ENCODE peak calls at places on chromosomes 12 and 14, in ten cellular contexts. V is stimulated activated CD4-positive, alpha-beta T cell treated with anti-CD3 and anti-CD28 coated beads, Interleukin-2, amount 100 ng/mL, for 48 hours; G is left ventricle myocardium inferior; X is Caki2; Y is posterior cingulate gyrus; H is nucleus accumbens; A is stimulated activated CD8-positive, alpha-beta memory T cell treated with anti-CD3 and anti-CD28 coated beads, Interleukin-4, amount 100 ng/mL, for 1 hour; O is activated naive CD8-positive, alpha-beta T cell treated with anti-CD3 and anti-CD28 coated beads for 36 hours; Z is endothelial cell; M is HEK293T. N is an unnamed sample.

GRCh38 chr14:64196026-64196425 is 98.1 kb downstream of the ESR2 start:
- DNase-seq in O (no peak), H (no peak), X (no peak), Z (no peak), M (no peak), Y (no peak), V (no peak), G (no peak), A (no peak), N (no peak)

GRCh38 chr14:100140452-100141132 is 18.9 kb downstream of the DEGS2 start:
- DNase-seq in O (no peak), H (no peak), Z (peak), X (no peak), V (no peak), G (no peak), Y (no peak), A (no peak), M (no peak), N (no peak)

GRCh38 chr14:37585101-37585479 is 10.0 kb downstream of the FOXA1 start:
- DNase-seq in Z (no peak), Y (no peak), A (no peak), X (no peak), G (no peak), V (no peak), H (no peak), O (no peak), M (no peak), N (no peak)

GRCh38 chr12:105493091-105493615 is 162.7 kb downstream of the C12orf75 start:
- DNase-seq in H (no peak), M (no peak), A (no peak), O (no peak), V (no peak), X (no peak), Z (no peak), Y (no peak), G (no peak), N (no peak)

GRCh38 chr12:24705741-24706358 is 243.1 kb downstream of the BCAT1 start:
- DNase-seq in H (no peak), V (no peak), M (no peak), O (no peak), Z (no peak), X (no peak), A (no peak), Y (no peak), G (no peak), N (no peak)

GRCh38 chr14:94638961-94639817 is 27.0 kb downstream of the SERPINA3 start:
- DNase-seq in G (no peak), O (no peak), Y (no peak), A (no peak), Z (no peak), V (no peak), H (no peak), X (no peak), M (no peak), N (no peak)

GRCh38 chr12:131552167-131552863 is 158.6 kb upstream of the SFSWAP start:
- DNase-seq in G (no peak), V (no peak), X (no peak), A (no peak), Z (no peak), H (no peak), Y (no peak), O (no peak), M (no peak), N (no peak)

GRCh38 chr12:10196210-10196609 is 16.5 kb upstream of the GABARAPL1 start:
- DNase-seq in V (no peak), G (no peak), O (no peak), Z (no peak), X (no peak), M (no peak), Y (no peak), H (no peak), A (no peak), N (no peak)

GRCh38 chr14:102481791-102482238 is 27.8 kb downstream of the ANKRD9 start:
- DNase-seq in G (no peak), V (no peak), Z (no peak), A (no peak), Y (peak), M (no peak), O (no peak), X (peak), H (no peak), N (no peak)

GRCh38 chr14:46048127-46048526 is 603.5 kb downstream of the RPL10L start:
- DNase-seq in Y (no peak), M (peak), A (no peak), V (no peak), H (no peak), Z (peak), X (peak), G (no peak), O (no peak), N (no peak)

GRCh38 chr12:95736631-95737030 is 53.9 kb downstream of the NTN4 start:
- DNase-seq in A (no peak), X (no peak), H (no peak), Y (no peak), Z (no peak), O (no peak), V (no peak), M (no peak), G (peak), N (no peak)

GRCh38 chr12:51836833-51837184 is 11.7 kb downstream of the FIGNL2 start:
- DNase-seq in M (no peak), G (no peak), Y (no peak), A (no peak), X (no peak), V (no peak), H (no peak), O (no peak), Z (no peak), N (no peak)

GRCh38 chr12:101859664-101860607 is 17.4 kb upstream of the DRAM1 start:
- DNase-seq in O (no peak), G (no peak), H (no peak), Z (no peak), Y (no peak), V (no peak), M (no peak), A (no peak), X (no peak), N (no peak)